ENCODE peak calls at places on chromosomes 3 and 15, in eight cellular contexts. One of them, this sample, is unnamed.

GRCh38 chr3:10010546-10011465 is 15.4 kb upstream of the FANCD2 start:
- DNase-seq in cardiac muscle cell: peak; percentile 95
- DNase-seq in adrenal gland: peak; percentile 98
- DNase-seq in suprapubic skin: peak; percentile 97
- DNase-seq in AG04450: peak; percentile 55
- DNase-seq in CD8-positive, alpha-beta T cell: peak; percentile 62
- DNase-seq in A549: peak; percentile 86
- DNase-seq in PC-9: peak; percentile 97
- DNase-seq in this sample: peak; percentile 82

GRCh38 chr3:101873619-101874018 is 24.3 kb downstream of the NFKBIZ start:
- DNase-seq in A549: no peak
- DNase-seq in PC-9: no peak
- DNase-seq in AG04450: peak; percentile 47
- DNase-seq in cardiac muscle cell: no peak
- DNase-seq in adrenal gland: no peak
- DNase-seq in CD8-positive, alpha-beta T cell: no peak
- DNase-seq in suprapubic skin: no peak
- DNase-seq in this sample: no peak

GRCh38 chr3:151976211-151977050 is 103.0 kb downstream of the SUCNR1 start:
- DNase-seq in adrenal gland: no peak
- DNase-seq in CD8-positive, alpha-beta T cell: no peak
- DNase-seq in AG04450: peak; percentile 73
- DNase-seq in A549: peak; percentile 37
- DNase-seq in PC-9: peak; percentile 49
- DNase-seq in suprapubic skin: no peak
- DNase-seq in cardiac muscle cell: peak; percentile 91
- DNase-seq in this sample: peak; percentile 69

GRCh38 chr3:81300324-81300927 is 461.0 kb downstream of the GBE1 start:
- DNase-seq in cardiac muscle cell: no peak
- DNase-seq in suprapubic skin: no peak
- DNase-seq in AG04450: no peak
- DNase-seq in adrenal gland: no peak
- DNase-seq in A549: no peak
- DNase-seq in CD8-positive, alpha-beta T cell: no peak
- DNase-seq in PC-9: no peak
- DNase-seq in this sample: no peak

GRCh38 chr15:69685524-69686452 is 233.2 kb downstream of the RPLP1 start:
- DNase-seq in A549: no peak
- DNase-seq in suprapubic skin: no peak
- DNase-seq in adrenal gland: no peak
- DNase-seq in AG04450: no peak
- DNase-seq in cardiac muscle cell: no peak
- DNase-seq in PC-9: no peak
- DNase-seq in CD8-positive, alpha-beta T cell: no peak
- DNase-seq in this sample: no peak

GRCh38 chr15:40108061-40108854 is 421 bp downstream of the BMF start:
- DNase-seq in A549: peak; percentile 44
- DNase-seq in CD8-positive, alpha-beta T cell: no peak
- DNase-seq in suprapubic skin: no peak
- DNase-seq in PC-9: no peak
- DNase-seq in cardiac muscle cell: peak; percentile 69
- DNase-seq in AG04450: no peak
- DNase-seq in adrenal gland: peak; percentile 70
- DNase-seq in this sample: no peak

GRCh38 chr3:29168686-29169085 is 112.2 kb upstream of the RBMS3 start:
- DNase-seq in PC-9: no peak
- DNase-seq in cardiac muscle cell: no peak
- DNase-seq in CD8-positive, alpha-beta T cell: no peak
- DNase-seq in AG04450: no peak
- DNase-seq in adrenal gland: no peak
- DNase-seq in suprapubic skin: no peak
- DNase-seq in A549: no peak
- DNase-seq in this sample: no peak

GRCh38 chr15:87955284-87955909 is 301.1 kb downstream of the NTRK3 start:
- DNase-seq in PC-9: no peak
- DNase-seq in AG04450: no peak
- DNase-seq in adrenal gland: no peak
- DNase-seq in cardiac muscle cell: no peak
- DNase-seq in suprapubic skin: no peak
- DNase-seq in CD8-positive, alpha-beta T cell: no peak
- DNase-seq in A549: no peak
- DNase-seq in this sample: no peak

GRCh38 chr15:57866149-57866736 is 159.7 kb downstream of the POLR2M start:
- DNase-seq in adrenal gland: peak; percentile 44
- DNase-seq in cardiac muscle cell: peak; percentile 68
- DNase-seq in CD8-positive, alpha-beta T cell: peak; percentile 17
- DNase-seq in A549: peak; percentile 53
- DNase-seq in suprapubic skin: no peak
- DNase-seq in AG04450: no peak
- DNase-seq in PC-9: peak; percentile 35
- DNase-seq in this sample: no peak

GRCh38 chr3:141375381-141376301 is 7.3 kb downstream of the ZBTB38 start:
- DNase-seq in suprapubic skin: no peak
- DNase-seq in A549: no peak
- DNase-seq in cardiac muscle cell: no peak
- DNase-seq in PC-9: no peak
- DNase-seq in AG04450: no peak
- DNase-seq in adrenal gland: no peak
- DNase-seq in CD8-positive, alpha-beta T cell: no peak
- DNase-seq in this sample: no peak

GRCh38 chr3:141373232-141373631 is 4.9 kb downstream of the ZBTB38 start:
- DNase-seq in PC-9: no peak
- DNase-seq in A549: no peak
- DNase-seq in CD8-positive, alpha-beta T cell: no peak
- DNase-seq in cardiac muscle cell: no peak
- DNase-seq in adrenal gland: no peak
- DNase-seq in AG04450: no peak
- DNase-seq in suprapubic skin: no peak
- DNase-seq in this sample: no peak

GRCh38 chr3:141372656-141373055 is 4.4 kb downstream of the ZBTB38 start:
- DNase-seq in adrenal gland: no peak
- DNase-seq in PC-9: no peak
- DNase-seq in suprapubic skin: no peak
- DNase-seq in AG04450: no peak
- DNase-seq in A549: no peak
- DNase-seq in CD8-positive, alpha-beta T cell: no peak
- DNase-seq in cardiac muscle cell: no peak
- DNase-seq in this sample: no peak

GRCh38 chr3:141371882-141372281 is 3.6 kb downstream of the ZBTB38 start:
- DNase-seq in cardiac muscle cell: no peak
- DNase-seq in suprapubic skin: no peak
- DNase-seq in A549: no peak
- DNase-seq in PC-9: no peak
- DNase-seq in CD8-positive, alpha-beta T cell: no peak
- DNase-seq in AG04450: no peak
- DNase-seq in adrenal gland: no peak
- DNase-seq in this sample: no peak

GRCh38 chr3:141373768-141374526 is 5.6 kb downstream of the ZBTB38 start:
- DNase-seq in PC-9: no peak
- DNase-seq in CD8-positive, alpha-beta T cell: no peak
- DNase-seq in cardiac muscle cell: no peak
- DNase-seq in suprapubic skin: no peak
- DNase-seq in A549: peak; percentile 62
- DNase-seq in adrenal gland: no peak
- DNase-seq in AG04450: no peak
- DNase-seq in this sample: no peak
- H3K27ac ChIP-seq in PC-9: no peak overlapping the region
- H3K27ac ChIP-seq in CD8-positive, alpha-beta T cell: no peak overlapping the region
- H3K27ac ChIP-seq in cardiac muscle cell: no peak overlapping the region
- H3K27ac ChIP-seq in suprapubic skin: no peak overlapping the region
- H3K27ac ChIP-seq in A549: peak overlapping the region; percentile 100
- H3K27ac ChIP-seq in adrenal gland: no peak overlapping the region
- H3K27ac ChIP-seq in AG04450: peak overlapping the region; percentile 33
- H3K27ac ChIP-seq in this sample: peak overlapping the region; percentile 11

GRCh38 chr15:33154366-33155166 is 39.9 kb downstream of the FMN1 start:
- DNase-seq in PC-9: no peak
- DNase-seq in AG04450: no peak
- DNase-seq in adrenal gland: peak; percentile 40
- DNase-seq in CD8-positive, alpha-beta T cell: no peak
- DNase-seq in suprapubic skin: no peak
- DNase-seq in A549: no peak
- DNase-seq in cardiac muscle cell: peak; percentile 52
- DNase-seq in this sample: peak; percentile 69

GRCh38 chr15:33152502-33153109 is 41.9 kb downstream of the FMN1 start:
- DNase-seq in suprapubic skin: no peak
- DNase-seq in cardiac muscle cell: peak; percentile 34
- DNase-seq in PC-9: no peak
- DNase-seq in CD8-positive, alpha-beta T cell: no peak
- DNase-seq in A549: no peak
- DNase-seq in AG04450: no peak
- DNase-seq in adrenal gland: no peak
- DNase-seq in this sample: no peak

GRCh38 chr15:33156021-33156420 is 38.5 kb downstream of the FMN1 start:
- DNase-seq in PC-9: no peak
- DNase-seq in adrenal gland: no peak
- DNase-seq in CD8-positive, alpha-beta T cell: no peak
- DNase-seq in suprapubic skin: no peak
- DNase-seq in AG04450: no peak
- DNase-seq in cardiac muscle cell: no peak
- DNase-seq in A549: no peak
- DNase-seq in this sample: no peak

GRCh38 chr15:33150993-33151392 is 43.5 kb downstream of the FMN1 start:
- DNase-seq in A549: no peak
- DNase-seq in suprapubic skin: no peak
- DNase-seq in PC-9: no peak
- DNase-seq in AG04450: no peak
- DNase-seq in adrenal gland: no peak
- DNase-seq in cardiac muscle cell: no peak
- DNase-seq in CD8-positive, alpha-beta T cell: no peak
- DNase-seq in this sample: no peak

DNA sequence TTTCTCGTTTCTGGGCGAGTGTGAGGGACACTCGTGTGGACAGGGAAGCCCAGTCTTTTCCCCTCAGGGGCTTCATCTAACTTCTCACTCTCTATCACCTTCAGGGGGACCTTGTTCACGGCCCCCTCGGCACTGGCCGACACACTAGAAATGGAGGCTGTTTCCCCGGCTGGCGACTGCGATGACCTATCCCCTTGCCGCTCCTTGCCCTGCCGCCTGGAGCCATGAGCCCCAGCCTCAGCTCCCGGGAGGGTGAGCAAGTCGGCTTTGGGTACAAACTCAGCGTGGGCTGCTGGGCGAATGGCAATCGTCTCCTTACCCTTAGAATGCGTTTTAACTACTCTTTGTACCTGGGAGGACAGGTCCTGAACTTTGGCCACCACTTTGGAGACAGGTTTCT is 41.0 kb downstream of the FMN1 start:
- DNase-seq in PC-9: no peak
- DNase-seq in suprapubic skin: no peak
- DNase-seq in cardiac muscle cell: no peak
- DNase-seq in AG04450: no peak
- DNase-seq in A549: no peak
- DNase-seq in CD8-positive, alpha-beta T cell: no peak
- DNase-seq in adrenal gland: no peak
- DNase-seq in this sample: no peak
- H3K27ac ChIP-seq in PC-9: no peak overlapping the region
- H3K27ac ChIP-seq in suprapubic skin: peak overlapping the region; percentile 45
- H3K27ac ChIP-seq in cardiac muscle cell: no peak overlapping the region
- H3K27ac ChIP-seq in AG04450: no peak overlapping the region
- H3K27ac ChIP-seq in A549: no peak overlapping the region
- H3K27ac ChIP-seq in CD8-positive, alpha-beta T cell: no peak overlapping the region
- H3K27ac ChIP-seq in adrenal gland: no peak overlapping the region
- H3K27ac ChIP-seq in this sample: no peak overlapping the region

GRCh38 chr3:195251336-195252065 is 19.5 kb downstream of the XXYLT1 start:
- DNase-seq in adrenal gland: no peak
- DNase-seq in AG04450: no peak
- DNase-seq in A549: no peak
- DNase-seq in suprapubic skin: no peak
- DNase-seq in cardiac muscle cell: no peak
- DNase-seq in CD8-positive, alpha-beta T cell: no peak
- DNase-seq in PC-9: no peak
- DNase-seq in this sample: no peak
- H3K27ac ChIP-seq in adrenal gland: no peak overlapping the region
- H3K27ac ChIP-seq in AG04450: no peak overlapping the region
- H3K27ac ChIP-seq in A549: no peak overlapping the region
- H3K27ac ChIP-seq in suprapubic skin: no peak overlapping the region
- H3K27ac ChIP-seq in cardiac muscle cell: no peak overlapping the region
- H3K27ac ChIP-seq in CD8-positive, alpha-beta T cell: no peak overlapping the region
- H3K27ac ChIP-seq in PC-9: no peak overlapping the region
- H3K27ac ChIP-seq in this sample: no peak overlapping the region

DNA sequence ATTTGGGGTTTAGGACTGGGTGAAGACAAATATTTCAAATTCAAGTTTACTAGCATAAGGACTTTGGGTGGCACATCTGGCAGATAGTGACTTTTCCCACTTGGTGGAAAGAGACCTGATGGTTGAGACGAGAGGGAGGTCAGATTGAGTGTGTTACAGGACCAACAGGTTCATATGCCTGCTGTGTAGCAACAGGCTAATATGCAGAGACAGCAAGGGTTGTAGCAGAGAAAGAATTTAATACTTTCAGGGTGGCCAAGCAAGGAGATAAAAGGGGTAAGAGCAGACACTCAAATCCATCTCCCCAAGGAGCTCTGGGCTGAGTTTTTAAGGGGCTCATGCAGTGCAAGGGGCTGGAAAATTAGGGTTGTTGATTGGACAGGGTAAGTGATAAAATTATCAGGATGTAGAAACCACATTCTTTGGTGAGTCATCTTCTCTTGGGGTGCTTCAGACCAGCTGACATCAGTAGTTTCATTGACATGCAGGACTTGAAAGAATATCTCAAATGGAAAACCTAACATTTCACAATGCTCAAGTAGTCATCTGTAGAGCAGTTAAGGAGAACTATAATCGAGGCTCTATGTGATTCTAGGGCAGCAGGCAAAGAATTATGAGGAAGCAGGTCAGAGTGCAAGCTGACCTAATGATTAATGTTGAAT is 13.6 kb downstream of the FOXB1 start:
- DNase-seq in CD8-positive, alpha-beta T cell: no peak
- DNase-seq in suprapubic skin: no peak
- DNase-seq in AG04450: no peak
- DNase-seq in adrenal gland: no peak
- DNase-seq in cardiac muscle cell: peak; percentile 75
- DNase-seq in A549: no peak
- DNase-seq in PC-9: no peak
- DNase-seq in this sample: peak; percentile 60
- H3K27ac ChIP-seq in CD8-positive, alpha-beta T cell: no peak overlapping the region
- H3K27ac ChIP-seq in suprapubic skin: no peak overlapping the region
- H3K27ac ChIP-seq in AG04450: no peak overlapping the region
- H3K27ac ChIP-seq in adrenal gland: no peak overlapping the region
- H3K27ac ChIP-seq in cardiac muscle cell: no peak overlapping the region
- H3K27ac ChIP-seq in A549: no peak overlapping the region
- H3K27ac ChIP-seq in PC-9: peak overlapping the region; percentile 90
- H3K27ac ChIP-seq in this sample: peak overlapping the region; percentile 14

GRCh38 chr15:42735382-42736165 is 1.4 kb downstream of the CDAN1 start:
- DNase-seq in PC-9: no peak
- DNase-seq in suprapubic skin: no peak
- DNase-seq in cardiac muscle cell: no peak
- DNase-seq in A549: no peak
- DNase-seq in AG04450: no peak
- DNase-seq in CD8-positive, alpha-beta T cell: no peak
- DNase-seq in adrenal gland: no peak
- DNase-seq in this sample: no peak
- H3K27ac ChIP-seq in PC-9: no peak overlapping the region
- H3K27ac ChIP-seq in suprapubic skin: no peak overlapping the region
- H3K27ac ChIP-seq in cardiac muscle cell: no peak overlapping the region
- H3K27ac ChIP-seq in A549: no peak overlapping the region
- H3K27ac ChIP-seq in AG04450: no peak overlapping the region
- H3K27ac ChIP-seq in CD8-positive, alpha-beta T cell: no peak overlapping the region
- H3K27ac ChIP-seq in adrenal gland: no peak overlapping the region
- H3K27ac ChIP-seq in this sample: no peak overlapping the region

GRCh38 chr3:20047940-20048339 is 7.7 kb downstream of the KAT2B start:
- DNase-seq in adrenal gland: no peak
- DNase-seq in suprapubic skin: no peak
- DNase-seq in cardiac muscle cell: no peak
- DNase-seq in PC-9: no peak
- DNase-seq in AG04450: no peak
- DNase-seq in CD8-positive, alpha-beta T cell: no peak
- DNase-seq in A549: no peak
- DNase-seq in this sample: no peak
- H3K27ac ChIP-seq in adrenal gland: no peak overlapping the region
- H3K27ac ChIP-seq in suprapubic skin: peak overlapping the region; percentile 45
- H3K27ac ChIP-seq in cardiac muscle cell: no peak overlapping the region
- H3K27ac ChIP-seq in PC-9: no peak overlapping the region
- H3K27ac ChIP-seq in AG04450: no peak overlapping the region
- H3K27ac ChIP-seq in CD8-positive, alpha-beta T cell: no peak overlapping the region
- H3K27ac ChIP-seq in A549: no peak overlapping the region
- H3K27ac ChIP-seq in this sample: no peak overlapping the region

This sample was measured in epithelial cell of prostate.